ENCODE peak calls at places on chromosomes 2 and 18, in four cellular contexts. M is activated naive CD8-positive, alpha-beta T cell treated with anti-CD3 and anti-CD28 coated beads, Interleukin-2, amount 10 ng/mL, durations not matched to agents 7 days and 5 days; W is left lobe of liver; T is activated CD8-positive, alpha-beta memory T cell treated with anti-CD3 and anti-CD28 coated beads, Interleukin-2, amount 10 ng/mL, durations not matched to agents 7 days and 5 days. A is an unnamed sample.

GRCh38 chr2:163571423-163572102 is 164.2 kb downstream of the FIGN start:
- ATAC-seq in M (no peak), T (no peak), W (peak), A (no peak)

GRCh38 chr18:36499938-36500337 is 202.4 kb downstream of the FHOD3 start:
- ATAC-seq in W (no peak), T (no peak), M (no peak), A (no peak)

GRCh38 chr2:71101656-71102055 is 28.4 kb downstream of the MCEE start:
- ATAC-seq in T (no peak), W (no peak), M (no peak), A (no peak)

GRCh38 chr2:167537743-167538142 is 649.5 kb downstream of the XIRP2 start:
- ATAC-seq in M (no peak), W (no peak), T (no peak), A (no peak)

GRCh38 chr18:57428221-57429150 is 6.7 kb upstream of the ONECUT2 start:
- ATAC-seq in M (no peak), W (no peak), T (no peak), A (no peak)

GRCh38 chr2:7972670-7973069 is 709.2 kb upstream of the ID2 start:
- ATAC-seq in T (no peak), M (no peak), W (no peak), A (no peak)

GRCh38 chr2:9941196-9941995 is 10.1 kb upstream of the GRHL1 start:
- ATAC-seq in W (no peak), M (no peak), T (no peak), A (no peak)

GRCh38 chr2:38835015-38835601 is 40.6 kb downstream of the DHX57 start:
- ATAC-seq in W (peak), T (no peak), M (no peak), A (no peak)

GRCh38 chr2:61726456-61727209 is 127.2 kb downstream of the FAM161A start:
- ATAC-seq in T (no peak), W (no peak), M (no peak), A (peak)

GRCh38 chr2:234463626-234464290 is 33.1 kb downstream of the ARL4C start:
- ATAC-seq in T (peak), W (no peak), M (peak), A (peak)

GRCh38 chr2:47512581-47513083 is 109.7 kb downstream of the MSH2 start:
- ATAC-seq in M (no peak), W (no peak), T (no peak), A (no peak)

GRCh38 chr2:73971722-73972121 is 13.0 kb upstream of the TET3 start:
- ATAC-seq in W (no peak), T (no peak), M (no peak), A (no peak)

GRCh38 chr2:60446413-60447358 is 106.8 kb downstream of the BCL11A start:
- ATAC-seq in T (no peak), M (no peak), W (no peak), A (peak)

A was measured in activated T-helper 17 cell treated with anti-CD3 and anti-CD28 coated beads, Interleukin-2, amount 50 U/mL, for 72 hours.